ENCODE peak calls at places on chromosomes 13 and 19, in six cellular contexts. M is A549, R is GM12878, N is HepG2, O is K562, B is upper lobe of left lung. K is an unnamed sample.

GRCh38 chr13:27131906-27132305 is 39.7 kb downstream of the USP12 start:
- ATAC-seq in M (no peak), R (no peak), N (no peak), O (no peak), B (no peak), K (no peak)

GRCh38 chr13:51364404-51365008 is 25.0 kb downstream of the SERPINE3 start:
- ATAC-seq in M (no peak), R (no peak), N (no peak), O (no peak), B (no peak), K (no peak)

GRCh38 chr19:16588824-16589577 is 16.8 kb upstream of the SLC35E1 start:
- ATAC-seq in M (no peak), R (peak; percentile 0), N (no peak), O (peak; percentile 3), B (no peak), K (no peak)

GRCh38 chr13:24745861-24746617 is 17.9 kb upstream of the RNF17 start:
- ATAC-seq in M (no peak), R (peak; percentile 59), N (peak; percentile 15), O (no peak), B (no peak), K (no peak)

GRCh38 chr13:108003626-108004025 is 211.7 kb downstream of the LIG4 start:
- ATAC-seq in M (no peak), R (peak; percentile 30), N (no peak), O (peak; percentile 40), B (no peak), K (peak; percentile 28)

GRCh38 chr13:29801102-29801501 is 49.3 kb downstream of the UBL3 start:
- ATAC-seq in M (no peak), R (no peak), N (no peak), O (no peak), B (no peak), K (no peak)

GRCh38 chr13:87923713-87924112 is 252.5 kb downstream of the SLITRK5 start:
- ATAC-seq in M (no peak), R (no peak), N (no peak), O (no peak), B (no peak), K (no peak)

GRCh38 chr19:57099199-57099661 is 20.6 kb upstream of the USP29 start:
- ATAC-seq in M (no peak), R (peak; percentile 59), N (peak; percentile 78), O (peak; percentile 77), B (peak; percentile 81), K (peak; percentile 46)

GRCh38 chr19:3398114-3398899 is 31.9 kb downstream of the NFIC start:
- ATAC-seq in M (peak; percentile 33), R (no peak), N (peak; percentile 64), O (no peak), B (peak; percentile 82), K (peak; percentile 82)

GRCh38 chr19:3655402-3656072 is 28.9 kb upstream of the CACTIN start:
- ATAC-seq in M (no peak), R (no peak), N (no peak), O (no peak), B (peak; percentile 87), K (peak; percentile 68)

GRCh38 chr19:11160119-11160768 is 4.7 kb upstream of the SPC24 start:
- ATAC-seq in M (no peak), R (no peak), N (no peak), O (peak; percentile 25), B (no peak), K (peak; percentile 22)

GRCh38 chr13:24012648-24013047 is 115.3 kb upstream of the C1QTNF9B start:
- ATAC-seq in M (no peak), R (peak; percentile 63), N (no peak), O (no peak), B (no peak), K (no peak)

DNA sequence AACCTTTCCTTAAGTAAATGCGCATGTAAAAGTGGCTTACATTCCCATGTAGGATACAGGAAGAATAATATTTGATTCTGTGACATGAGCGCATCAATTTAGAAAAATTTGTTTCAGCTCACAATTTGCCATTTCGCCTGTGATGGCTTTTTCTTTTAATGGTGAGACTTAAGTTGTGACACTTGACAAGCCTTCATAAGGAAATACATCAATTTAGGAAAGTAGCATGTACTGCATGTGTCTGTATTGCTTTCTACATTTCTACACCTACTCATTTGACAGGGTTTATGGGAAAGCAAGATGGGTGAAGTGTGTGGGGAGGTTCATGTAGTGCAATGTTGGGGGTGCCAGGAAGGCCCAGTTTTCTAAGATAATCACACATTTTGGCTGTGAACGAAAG is 12.1 kb upstream of the SCEL start:
- ATAC-seq in M (no peak), R (no peak), N (no peak), O (no peak), B (no peak), K (no peak)
- TF ChIP-seq EP300 in M (no peak), R (no peak), N (no peak), O (no peak), B (no peak), K (no peak)

DNA sequence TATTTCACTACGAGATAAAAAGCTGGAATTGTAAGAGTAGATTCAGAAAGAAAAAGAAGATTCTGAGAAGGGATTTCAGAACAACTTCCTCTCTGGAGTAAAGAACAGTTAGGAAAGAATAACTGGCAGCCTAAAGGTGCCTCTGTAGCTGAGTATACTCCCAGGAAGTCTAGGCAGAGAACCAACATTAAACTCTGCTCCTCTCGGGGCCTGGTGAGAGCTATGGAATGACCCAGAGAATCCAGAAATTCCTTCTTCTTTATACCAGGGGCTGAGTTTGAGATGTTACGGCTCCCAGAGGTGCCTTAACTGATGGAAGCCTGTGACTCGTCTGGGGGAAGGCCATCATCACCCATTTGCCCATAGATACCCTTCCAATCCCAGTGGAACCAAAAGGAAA is 39.1 kb downstream of the FAM216B start:
- ATAC-seq in M (no peak), R (no peak), N (no peak), O (no peak), B (peak; percentile 46), K (no peak)
- TF ChIP-seq EP300 in M (no peak), R (no peak), N (no peak), O (no peak), B (no peak), K (no peak)

GRCh38 chr19:12792048-12792852 is 964 bp downstream of the JUNB start:
- ATAC-seq in M (no peak), R (peak; percentile 4), N (no peak), O (peak; percentile 5), B (no peak), K (no peak)

GRCh38 chr19:12792853-12793289 is 1.6 kb downstream of the JUNB start:
- ATAC-seq in M (no peak), R (no peak), N (no peak), O (no peak), B (no peak), K (no peak)

GRCh38 chr19:12790628-12791344 is 500 bp upstream of the JUNB start:
- ATAC-seq in M (no peak), R (no peak), N (no peak), O (no peak), B (no peak), K (no peak)

GRCh38 chr19:12789904-12790619 is 1.2 kb upstream of the JUNB start:
- ATAC-seq in M (peak; percentile 51), R (peak; percentile 53), N (peak; percentile 38), O (peak; percentile 70), B (peak; percentile 60), K (peak; percentile 71)

DNA sequence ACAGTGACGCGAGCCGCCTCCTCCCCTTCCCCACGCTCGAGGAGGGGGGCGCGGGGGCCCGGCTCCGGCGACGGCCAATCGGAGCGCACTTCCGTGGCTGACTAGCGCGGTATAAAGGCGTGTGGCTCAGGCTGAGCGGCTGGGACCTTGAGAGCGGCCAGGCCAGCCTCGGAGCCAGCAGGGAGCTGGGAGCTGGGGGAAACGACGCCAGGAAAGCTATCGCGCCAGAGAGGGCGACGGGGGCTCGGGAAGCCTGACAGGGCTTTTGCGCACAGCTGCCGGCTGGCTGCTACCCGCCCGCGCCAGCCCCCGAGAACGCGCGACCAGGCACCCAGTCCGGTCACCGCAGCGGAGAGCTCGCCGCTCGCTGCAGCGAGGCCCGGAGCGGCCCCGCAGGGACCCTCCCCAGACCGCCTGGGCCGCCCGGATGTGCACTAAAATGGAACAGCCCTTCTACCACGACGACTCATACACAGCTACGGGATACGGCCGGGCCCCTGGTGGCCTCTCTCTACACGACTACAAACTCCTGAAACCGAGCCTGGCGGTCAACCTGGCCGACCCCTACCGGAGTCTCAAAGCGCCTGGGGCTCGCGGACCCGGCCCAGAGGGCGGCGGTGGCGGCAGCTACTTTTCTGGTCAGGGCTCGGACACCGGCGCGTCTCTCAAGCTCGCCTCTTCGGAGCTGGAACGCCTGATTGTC is at the start of gene JUNB:
- ATAC-seq in M (peak; percentile 42), R (peak; percentile 56), N (peak; percentile 70), O (peak; percentile 78), B (peak; percentile 69), K (peak; percentile 54)
- TF ChIP-seq EP300 in M (no peak), R (peak; percentile 78), N (peak; percentile 31), O (peak; percentile 23), B (peak; percentile 98), K (peak; percentile 59)

DNA sequence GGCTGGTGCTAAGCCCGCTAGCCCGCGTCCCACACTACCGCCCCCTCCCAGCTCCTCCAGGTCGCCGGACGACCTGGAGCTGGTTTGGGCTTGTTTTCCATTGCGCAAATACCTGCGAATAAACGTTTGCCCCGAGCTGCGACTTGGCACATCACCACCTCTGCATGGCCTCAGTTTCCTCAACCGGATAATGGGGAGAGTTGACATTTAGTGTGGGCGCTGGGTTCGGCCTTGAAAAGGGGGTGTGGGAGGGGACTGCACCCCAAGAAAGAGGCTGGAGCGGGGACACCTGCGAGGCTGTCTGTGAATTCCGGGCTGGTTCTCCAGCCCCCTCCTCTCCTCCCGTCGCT is 11.0 kb upstream of the JUND start:
- ATAC-seq in M (peak; percentile 49), R (no peak), N (peak; percentile 22), O (no peak), B (no peak), K (no peak)
- TF ChIP-seq EP300 in M (no peak), R (no peak), N (no peak), O (no peak), B (no peak), K (no peak)